ENCODE peak calls at places on chromosomes 12 and 14, in ten cellular contexts. J is heart right ventricle; D is CD8-positive, alpha-beta T cell; A is iPS DF 6.9; N is right cardiac atrium; O is tibial artery; L is lower lobe of right lung; P is RWPE2; C is aorta; Z is mesendoderm. I is an unnamed sample.
A peak's percentile ranks its signal among the peaks of the same experiment; 100 is the strongest.

GRCh38 chr14:33401326-33401725 is 462.6 kb downstream of the NPAS3 start:
- DNase-seq in P (no peak), Z (no peak), C (no peak), A (no peak), J (no peak), D (no peak), O (no peak), L (no peak), N (no peak), I (no peak)

GRCh38 chr14:51651388-51652167 is at the start of gene FRMD6:
- DNase-seq in P (peak; percentile 87), A (no peak), L (peak; percentile 88), D (peak; percentile 76), C (peak; percentile 96), N (peak; percentile 96), O (peak; percentile 83), J (peak; percentile 89), Z (peak; percentile 93), I (peak; percentile 97)

GRCh38 chr14:101874001-101874400 is 90.4 kb upstream of the DYNC1H1 start:
- DNase-seq in N (no peak), P (no peak), A (no peak), Z (no peak), O (no peak), C (no peak), L (no peak), D (no peak), J (no peak), I (no peak)

GRCh38 chr14:30108975-30109700 is 181.5 kb upstream of the PRKD1 start:
- DNase-seq in D (no peak), Z (no peak), N (no peak), O (no peak), C (no peak), L (no peak), P (no peak), A (no peak), J (no peak), I (no peak)

GRCh38 chr12:63042646-63043045 is 107.7 kb upstream of the PPM1H start:
- DNase-seq in O (no peak), C (no peak), Z (no peak), D (no peak), J (no peak), L (no peak), A (no peak), N (no peak), P (no peak), I (no peak)

GRCh38 chr14:104700224-104700623 is 10.8 kb downstream of the INF2 start:
- DNase-seq in J (no peak), P (no peak), A (no peak), D (no peak), Z (no peak), N (no peak), L (no peak), O (no peak), C (no peak), I (no peak)

GRCh38 chr12:14834502-14834901 is 8.8 kb downstream of the ART4 start:
- DNase-seq in A (no peak), J (no peak), Z (no peak), O (no peak), C (no peak), P (no peak), N (no peak), D (no peak), L (no peak), I (no peak)

GRCh38 chr14:66772146-66772545 is 264.2 kb downstream of the GPHN start:
- DNase-seq in D (no peak), L (no peak), N (no peak), A (no peak), J (no peak), P (no peak), C (no peak), O (no peak), Z (no peak), I (no peak)

GRCh38 chr14:89773644-89774316 is 180.8 kb downstream of the EFCAB11 start:
- DNase-seq in D (peak; percentile 64), Z (peak; percentile 90), C (no peak), J (peak; percentile 43), N (peak; percentile 62), L (peak; percentile 82), O (no peak), A (peak; percentile 29), P (no peak), I (no peak)

GRCh38 chr14:103028161-103028767 is 29.1 kb downstream of the CDC42BPB start:
- DNase-seq in D (no peak), J (no peak), Z (no peak), P (no peak), O (no peak), L (no peak), N (no peak), C (peak; percentile 71), A (no peak), I (no peak)

GRCh38 chr14:103029936-103030335 is 27.4 kb downstream of the CDC42BPB start:
- DNase-seq in A (no peak), O (no peak), D (no peak), Z (no peak), C (peak; percentile 71), P (no peak), N (no peak), L (no peak), J (no peak), I (no peak)

GRCh38 chr14:103027451-103027850 is 29.9 kb downstream of the CDC42BPB start:
- DNase-seq in A (no peak), D (no peak), P (no peak), J (no peak), N (no peak), L (no peak), Z (no peak), O (no peak), C (no peak), I (no peak)

GRCh38 chr14:103026988-103027387 is 30.4 kb downstream of the CDC42BPB start:
- DNase-seq in J (no peak), N (no peak), D (no peak), P (no peak), A (no peak), O (no peak), L (no peak), C (no peak), Z (no peak), I (no peak)

DNA sequence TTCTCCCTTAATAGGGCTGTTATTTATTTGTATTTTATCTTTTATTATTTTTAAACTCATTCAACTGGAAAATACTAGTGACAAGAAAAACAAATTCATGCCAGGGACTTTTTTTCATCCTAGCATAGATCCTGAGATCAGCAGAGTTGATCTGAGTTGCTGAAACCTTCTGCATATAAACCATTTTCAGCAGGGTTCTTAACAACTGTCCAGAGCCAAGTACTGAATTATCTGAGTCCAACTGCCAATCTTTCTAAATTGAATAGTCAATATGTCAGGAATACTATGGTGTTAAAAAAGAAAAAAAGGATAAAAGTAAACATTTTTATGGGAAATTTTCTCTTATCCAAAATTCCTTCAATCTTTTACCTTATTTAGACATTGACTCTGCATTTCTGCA is 28.6 kb downstream of the CDC42BPB start:
- DNase-seq in D (no peak), P (no peak), N (no peak), C (no peak), O (no peak), Z (no peak), J (no peak), L (no peak), A (no peak), I (no peak)
- H3K4me1 ChIP-seq in D (no peaks in the 10 kb centered on the region), P (peaks cover 25% of the 10 kb centered on the region), N (peaks cover 4% of the 10 kb centered on the region), C (peaks cover 1% of the 10 kb centered on the region), O (peaks cover 69% of the 10 kb centered on the region), Z (no peaks in the 10 kb centered on the region), J (peaks cover 20% of the 10 kb centered on the region), L (peaks cover 37% of the 10 kb centered on the region), A (no peaks in the 10 kb centered on the region), I (peaks cover 10% of the 10 kb centered on the region)

DNA sequence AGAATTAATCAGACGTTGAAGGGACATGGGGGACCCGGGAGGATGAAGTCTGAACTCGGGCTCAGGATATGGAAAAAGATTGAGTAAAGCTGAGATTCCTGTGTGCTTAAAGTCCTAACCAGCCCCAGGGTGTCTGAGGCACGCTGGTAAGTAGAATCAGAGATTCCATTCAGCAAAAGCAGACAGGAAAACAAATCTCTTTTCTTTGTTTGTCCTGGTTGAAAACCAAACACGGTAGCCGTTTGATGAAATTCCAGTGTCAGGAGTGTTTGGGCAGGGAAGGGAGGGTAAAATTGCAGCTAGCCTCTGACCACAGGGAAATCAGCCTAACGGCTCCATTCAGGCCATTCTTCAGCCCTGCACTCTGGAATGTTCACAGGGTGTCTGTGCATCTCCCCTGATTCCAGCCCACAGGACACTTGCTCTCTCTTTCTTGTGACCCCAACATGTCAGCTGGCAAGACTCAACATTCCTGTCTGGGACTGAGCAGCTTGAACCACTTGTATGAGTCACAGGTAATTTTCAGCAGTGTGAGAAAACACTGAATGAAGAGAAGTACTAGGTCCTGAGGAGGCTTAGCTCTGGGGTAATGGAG is 31.0 kb downstream of the NINJ2 start:
- DNase-seq in C (no peak), D (no peak), J (no peak), N (no peak), L (no peak), A (no peak), Z (peak; percentile 88), P (no peak), O (peak; percentile 25), I (no peak)
- H3K4me1 ChIP-seq in C (peaks cover 2% of the 10 kb centered on the region), D (no peaks in the 10 kb centered on the region), J (peaks cover 34% of the 10 kb centered on the region), N (peaks cover 11% of the 10 kb centered on the region), L (peaks cover 54% of the 10 kb centered on the region), A (peaks cover 3% of the 10 kb centered on the region), Z (peaks cover 7% of the 10 kb centered on the region), P (peaks cover 24% of the 10 kb centered on the region), O (peaks cover 43% of the 10 kb centered on the region), I (peaks cover 6% of the 10 kb centered on the region)

GRCh38 chr12:106974525-106974924 is 12.4 kb downstream of the MTERF2 start:
- DNase-seq in N (no peak), C (no peak), L (no peak), D (no peak), J (no peak), Z (no peak), P (no peak), O (no peak), A (no peak), I (no peak)
- H3K4me1 ChIP-seq in N (peaks cover 2% of the 10 kb centered on the region), C (peaks cover 3% of the 10 kb centered on the region), L (peaks cover 25% of the 10 kb centered on the region), D (no peaks in the 10 kb centered on the region), J (peaks cover 29% of the 10 kb centered on the region), Z (no peaks in the 10 kb centered on the region), P (no peaks in the 10 kb centered on the region), O (peaks cover 53% of the 10 kb centered on the region), A (no peaks in the 10 kb centered on the region), I (peaks cover 10% of the 10 kb centered on the region)

GRCh38 chr14:71716371-71716770 is 215.9 kb upstream of the RGS6 start:
- DNase-seq in N (no peak), C (no peak), J (no peak), A (no peak), O (no peak), P (no peak), D (no peak), Z (peak; percentile 29), L (no peak), I (no peak)
- H3K4me1 ChIP-seq in N (peaks cover 1% of the 10 kb centered on the region), C (peaks cover 2% of the 10 kb centered on the region), J (no peaks in the 10 kb centered on the region), A (no peaks in the 10 kb centered on the region), O (peaks cover 40% of the 10 kb centered on the region), P (peaks cover 2% of the 10 kb centered on the region), D (no peaks in the 10 kb centered on the region), Z (no peaks in the 10 kb centered on the region), L (peaks cover 10% of the 10 kb centered on the region), I (peaks cover 4% of the 10 kb centered on the region)

GRCh38 chr12:113133036-113133435 is 2.5 kb downstream of the RASAL1 start:
- DNase-seq in Z (no peak), L (peak; percentile 20), O (no peak), D (no peak), P (no peak), C (no peak), A (no peak), N (no peak), J (no peak), I (no peak)
- H3K4me1 ChIP-seq in Z (peaks cover 6% of the 10 kb centered on the region), L (peaks cover 7% of the 10 kb centered on the region), O (no peaks in the 10 kb centered on the region), D (peaks cover 12% of the 10 kb centered on the region), P (no peaks in the 10 kb centered on the region), C (no peaks in the 10 kb centered on the region), A (peaks cover 4% of the 10 kb centered on the region), N (no peaks in the 10 kb centered on the region), J (no peaks in the 10 kb centered on the region), I (peaks cover 7% of the 10 kb centered on the region)